ENCODE peak calls at places on chromosomes 2 and 18, in eight cellular contexts. Z is BE2C; R is Kasumi-1; N is iPS-NIHi11; T is T-helper 1 cell; V is Calu3; K is activated CD4-positive, alpha-beta T cell treated with anti-CD3 and anti-CD28 coated beads, Interleukin-2, amount 10 ng/mL, durations not matched to agents 7 days and 5 days; U is amniotic epithelial cell. G is an unnamed sample.

GRCh38 chr18:59820663-59821062 is 79.1 kb upstream of the PMAIP1 start:
- DNase-seq in R (no peak), V (no peak), Z (no peak), T (no peak), K (no peak), N (no peak), U (no peak), G (no peak)

GRCh38 chr18:36499938-36500337 is 202.4 kb downstream of the FHOD3 start:
- DNase-seq in N (no peak), K (no peak), V (no peak), Z (no peak), U (no peak), T (no peak), R (peak), G (no peak)

GRCh38 chr2:11377915-11378649 is 33.6 kb upstream of the ROCK2 start:
- DNase-seq in V (no peak), N (no peak), K (no peak), T (no peak), U (peak), Z (no peak), R (no peak), G (no peak)

GRCh38 chr2:64773461-64774118 is 119.9 kb upstream of the SERTAD2 start:
- DNase-seq in K (no peak), Z (no peak), N (no peak), T (no peak), V (no peak), U (no peak), R (no peak), G (no peak)

GRCh38 chr18:33802955-33803354 is 224.9 kb downstream of the ASXL3 start:
- DNase-seq in U (no peak), R (no peak), V (peak), K (no peak), Z (no peak), N (no peak), T (no peak), G (no peak)

GRCh38 chr18:68874361-68874760 is 76.5 kb downstream of the CCDC102B start:
- DNase-seq in N (no peak), T (no peak), U (peak), R (no peak), K (no peak), Z (no peak), V (no peak), G (no peak)

GRCh38 chr18:26865557-26865956 is at the start of gene AQP4:
- DNase-seq in V (no peak), R (no peak), Z (no peak), K (no peak), N (peak), T (no peak), U (no peak), G (no peak)

GRCh38 chr2:207662203-207662602 is 37.0 kb upstream of the METTL21A start:
- DNase-seq in U (no peak), R (no peak), T (no peak), N (no peak), Z (no peak), V (no peak), K (no peak), G (no peak)

GRCh38 chr2:58553522-58553921 is 312.4 kb upstream of the FANCL start:
- DNase-seq in U (no peak), V (no peak), T (no peak), K (no peak), R (no peak), Z (no peak), N (no peak), G (no peak)

GRCh38 chr2:25339791-25340339 is 1.9 kb downstream of the DNMT3A start:
- DNase-seq in T (no peak), U (no peak), R (no peak), V (no peak), N (peak), K (no peak), Z (peak), G (peak)

GRCh38 chr2:52336951-52337350 is 1305.0 kb upstream of the NRXN1 start:
- DNase-seq in R (no peak), T (no peak), N (no peak), U (peak), Z (no peak), K (no peak), V (no peak), G (no peak)

GRCh38 chr18:51952844-51953243 is 387.2 kb upstream of the DCC start:
- DNase-seq in R (no peak), T (no peak), K (no peak), N (no peak), U (no peak), V (no peak), Z (no peak), G (no peak)

GRCh38 chr2:128157644-128158043 is 66.6 kb downstream of the UGGT1 start:
- DNase-seq in T (no peak), V (no peak), Z (no peak), N (no peak), R (no peak), U (no peak), K (no peak), G (no peak)

GRCh38 chr2:1947316-1947715 is 203.0 kb upstream of the PXDN start:
- DNase-seq in R (no peak), T (no peak), N (no peak), K (no peak), V (no peak), U (no peak), Z (no peak), G (no peak)

GRCh38 chr2:215594766-215595165 is 158.9 kb upstream of the FN1 start:
- DNase-seq in Z (no peak), T (no peak), K (no peak), U (peak), N (no peak), V (no peak), R (no peak), G (no peak)

GRCh38 chr2:128736689-128737545 is 418.2 kb upstream of the HS6ST1 start:
- DNase-seq in U (peak), R (peak), K (peak), N (peak), V (peak), T (peak), Z (peak), G (peak)

GRCh38 chr2:156538083-156538504 is 101.9 kb downstream of the GPD2 start:
- DNase-seq in N (no peak), K (no peak), R (no peak), U (no peak), Z (no peak), V (no peak), T (no peak), G (no peak)

GRCh38 chr18:3069671-3070433 is 56.9 kb upstream of the LPIN2 start:
- DNase-seq in T (no peak), U (no peak), K (no peak), V (no peak), Z (no peak), R (no peak), N (no peak), G (no peak)

GRCh38 chr2:28539095-28539494 is 43.2 kb downstream of the PLB1 start:
- DNase-seq in V (no peak), T (no peak), U (no peak), N (no peak), K (no peak), R (no peak), Z (no peak), G (no peak)

GRCh38 chr2:39416172-39416571 is 20.9 kb downstream of the MAP4K3 start:
- DNase-seq in Z (no peak), T (no peak), R (no peak), K (no peak), N (no peak), V (no peak), U (no peak), G (no peak)

GRCh38 chr2:167140767-167141166 is 252.5 kb downstream of the XIRP2 start:
- DNase-seq in T (no peak), Z (no peak), K (no peak), U (peak), V (peak), R (no peak), N (peak), G (no peak)

GRCh38 chr2:64482765-64483504 is 29.0 kb downstream of the LGALSL start:
- DNase-seq in U (peak), N (no peak), T (no peak), K (no peak), R (no peak), Z (no peak), V (peak), G (no peak)

GRCh38 chr2:175612280-175612679 is 389.8 kb downstream of the LNPK start:
- DNase-seq in N (no peak), R (no peak), K (no peak), T (no peak), U (no peak), Z (no peak), V (no peak), G (no peak)